ENCODE peak calls at places on chromosomes 6 and 20, in seven cellular contexts. Y, U, X, N, O, V and S are unnamed samples.

GRCh38 chr6:128538763-128539162 is 18.4 kb upstream of the PTPRK start:
- DNase-seq in O (no peak), N (no peak), X (no peak), Y (no peak), U (no peak), V (no peak), S (no peak)

GRCh38 chr6:15816661-15817060 is 153.8 kb upstream of the DTNBP1 start:
- DNase-seq in X (no peak), O (no peak), N (no peak), U (no peak), Y (no peak), V (no peak), S (no peak)

GRCh38 chr6:81938991-81939773 is 186.7 kb upstream of the TENT5A start:
- DNase-seq in Y (no peak), V (peak; percentile 32), U (no peak), X (peak; percentile 1), N (no peak), O (peak; percentile 63), S (no peak)

GRCh38 chr6:13524801-13525508 is 37.6 kb upstream of the GFOD1 start:
- DNase-seq in U (no peak), Y (no peak), V (no peak), X (no peak), N (no peak), O (no peak), S (no peak)

GRCh38 chr6:157392927-157393666 is 12.1 kb downstream of the ZDHHC14 start:
- DNase-seq in V (no peak), X (peak; percentile 72), N (no peak), Y (no peak), U (no peak), O (no peak), S (no peak)

GRCh38 chr6:79605968-79606764 is 25.0 kb upstream of the SH3BGRL2 start:
- DNase-seq in V (no peak), O (no peak), U (no peak), N (no peak), Y (no peak), X (no peak), S (no peak)

GRCh38 chr20:21166801-21167200 is 40.9 kb downstream of the KIZ start:
- DNase-seq in N (no peak), X (no peak), U (no peak), O (peak; percentile 32), Y (no peak), V (no peak), S (no peak)

GRCh38 chr6:159594750-159595117 is 98.3 kb downstream of the SOD2 start:
- DNase-seq in N (no peak), O (peak; percentile 89), U (no peak), Y (no peak), V (peak; percentile 57), X (peak; percentile 19), S (peak; percentile 43)

GRCh38 chr20:53493201-53493908 is 100.3 kb downstream of the ZNF217 start:
- DNase-seq in X (no peak), O (no peak), N (no peak), Y (no peak), V (no peak), U (no peak), S (no peak)

GRCh38 chr6:138307816-138308727 is 69.6 kb upstream of the SMIM28 start:
- DNase-seq in O (peak; percentile 31), X (no peak), N (no peak), U (peak; percentile 26), V (no peak), Y (no peak), S (no peak)

GRCh38 chr6:36907781-36908180 is 22.0 kb downstream of the C6orf89 start:
- DNase-seq in Y (no peak), V (peak; percentile 31), N (peak; percentile 28), U (peak; percentile 66), O (no peak), X (no peak), S (no peak)

GRCh38 chr20:47125553-47126373 is 230.7 kb downstream of the ZMYND8 start:
- DNase-seq in Y (no peak), V (no peak), U (peak; percentile 18), X (no peak), O (peak; percentile 51), N (peak; percentile 86), S (no peak)

GRCh38 chr6:12092762-12093161 is 80.7 kb downstream of the HIVEP1 start:
- DNase-seq in N (no peak), O (no peak), V (no peak), X (no peak), Y (no peak), U (no peak), S (no peak)

GRCh38 chr6:106422551-106422950 is 62.0 kb downstream of the CRYBG1 start:
- DNase-seq in N (no peak), U (no peak), V (no peak), O (peak; percentile 10), Y (no peak), X (no peak), S (no peak)

GRCh38 chr6:11527274-11527870 is 10.2 kb upstream of the TMEM170B start:
- DNase-seq in N (no peak), Y (no peak), U (no peak), X (no peak), O (no peak), V (no peak), S (no peak)

GRCh38 chr6:138885156-138885819 is 89.4 kb downstream of the ECT2L start:
- DNase-seq in O (no peak), U (no peak), X (no peak), V (no peak), N (no peak), Y (no peak), S (no peak)

GRCh38 chr6:148325316-148326068 is 17.1 kb upstream of the SASH1 start:
- DNase-seq in Y (no peak), U (no peak), O (no peak), X (no peak), V (no peak), N (no peak), S (no peak)

GRCh38 chr6:35797837-35798526 is 859 bp upstream of the CLPS start:
- DNase-seq in Y (no peak), X (no peak), U (no peak), V (no peak), O (no peak), N (no peak), S (no peak)

GRCh38 chr20:5480824-5481600 is 164.3 kb upstream of the PROKR2 start:
- DNase-seq in O (no peak), N (peak; percentile 93), X (no peak), U (no peak), Y (peak; percentile 29), V (no peak), S (no peak)

GRCh38 chr6:158910484-158911075 is 89.4 kb downstream of the RSPH3 start:
- DNase-seq in N (no peak), U (no peak), Y (no peak), X (no peak), V (no peak), O (no peak), S (no peak)

GRCh38 chr6:30646450-30647038 is 389 bp upstream of the C6orf136 start:
- DNase-seq in U (peak; percentile 95), N (peak; percentile 51), O (no peak), Y (no peak), X (no peak), V (no peak), S (peak; percentile 80)

GRCh38 chr6:144216668-144217218 is 66.4 kb downstream of the STX11 start:
- DNase-seq in V (no peak), N (no peak), X (no peak), U (no peak), Y (no peak), O (no peak), S (no peak)

GRCh38 chr20:63896136-63896890 is 1.4 kb downstream of the DNAJC5 start:
- DNase-seq in Y (peak; percentile 17), X (peak; percentile 15), N (peak; percentile 31), U (peak; percentile 51), O (peak; percentile 57), V (no peak), S (no peak)